ENCODE peak calls at places on chromosomes 12 and 14, in eight cellular contexts. X, J, T, W, P, F, L and N are unnamed samples.

GRCh38 chr12:85157023-85157626 is 121.0 kb downstream of the LRRIQ1 start:
- DNase-seq in F (no peak), T (no peak), W (no peak), L (no peak), P (no peak), X (no peak), J (no peak), N (no peak)

GRCh38 chr12:7122876-7123769 is 5.6 kb downstream of the RBP5 start:
- DNase-seq in T (no peak), J (peak; percentile 62), X (no peak), P (no peak), L (peak; percentile 60), F (no peak), W (no peak), N (no peak)

GRCh38 chr12:1668833-1669543 is 21.9 kb upstream of the ADIPOR2 start:
- DNase-seq in W (peak; percentile 85), X (no peak), L (no peak), P (no peak), F (no peak), J (peak; percentile 56), T (peak; percentile 74), N (peak; percentile 74)

GRCh38 chr14:48504921-48505320 is 829.5 kb upstream of the MDGA2 start:
- DNase-seq in F (no peak), J (no peak), T (no peak), P (no peak), X (no peak), L (no peak), W (no peak), N (no peak)

GRCh38 chr14:23128969-23129758 is 10.1 kb upstream of the CEBPE start:
- DNase-seq in W (no peak), X (no peak), J (no peak), P (no peak), L (no peak), F (no peak), T (no peak), N (no peak)

GRCh38 chr12:13179159-13180074 is 17.1 kb upstream of the EMP1 start:
- DNase-seq in P (no peak), F (peak; percentile 54), W (no peak), X (peak; percentile 37), T (peak; percentile 68), J (peak; percentile 46), L (peak; percentile 35), N (no peak)

GRCh38 chr12:15602051-15602672 is 187.0 kb downstream of the EPS8 start:
- DNase-seq in P (no peak), T (no peak), W (peak; percentile 39), X (peak; percentile 31), L (no peak), F (no peak), J (no peak), N (no peak)

GRCh38 chr14:101131451-101131916 is 228.0 kb upstream of the RTL1 start:
- DNase-seq in X (no peak), F (peak; percentile 9), T (peak; percentile 25), J (no peak), P (no peak), W (no peak), L (no peak), N (no peak)

GRCh38 chr12:16613199-16613598 is 7.2 kb upstream of the LMO3 start:
- DNase-seq in P (no peak), L (no peak), J (no peak), T (no peak), X (peak; percentile 15), F (no peak), W (no peak), N (no peak)

GRCh38 chr12:113070117-113070906 is 13.8 kb downstream of the DTX1 start:
- DNase-seq in L (no peak), J (peak; percentile 43), T (no peak), X (no peak), W (no peak), F (no peak), P (no peak), N (no peak)

GRCh38 chr14:103347091-103347815 is 13.2 kb downstream of the EIF5 start:
- DNase-seq in X (no peak), L (no peak), F (no peak), T (no peak), P (no peak), W (peak; percentile 57), J (no peak), N (no peak)

GRCh38 chr14:71373773-71374172 is 466.5 kb downstream of the PCNX1 start:
- DNase-seq in X (no peak), W (no peak), T (no peak), L (no peak), J (no peak), P (no peak), F (no peak), N (no peak)

GRCh38 chr14:71374989-71375388 is 467.7 kb downstream of the PCNX1 start:
- DNase-seq in F (no peak), X (no peak), J (no peak), W (no peak), T (no peak), P (no peak), L (no peak), N (no peak)

GRCh38 chr14:71380271-71380670 is 473.0 kb downstream of the PCNX1 start:
- DNase-seq in W (no peak), J (no peak), T (no peak), X (peak; percentile 47), F (no peak), P (no peak), L (no peak), N (no peak)

GRCh38 chr14:71372411-71372838 is 465.2 kb downstream of the PCNX1 start:
- DNase-seq in P (no peak), W (peak; percentile 16), J (no peak), X (peak; percentile 88), F (no peak), T (no peak), L (no peak), N (no peak)

GRCh38 chr14:71377099-71377498 is 469.8 kb downstream of the PCNX1 start:
- DNase-seq in T (no peak), P (no peak), X (no peak), J (no peak), L (no peak), W (no peak), F (no peak), N (no peak)
- H3K27ac ChIP-seq in T (no peak overlapping the region), P (no peak overlapping the region), X (no peak overlapping the region), J (no peak overlapping the region), L (no peak overlapping the region), W (no peak overlapping the region), F (peak overlapping the region; percentile 16), N (no peak overlapping the region)

GRCh38 chr12:28059220-28059619 is 86.7 kb upstream of the PTHLH start:
- DNase-seq in F (no peak), T (no peak), W (no peak), P (no peak), L (no peak), J (no peak), X (no peak), N (no peak)

GRCh38 chr12:28050606-28051005 is 78.1 kb upstream of the PTHLH start:
- DNase-seq in T (no peak), J (no peak), W (no peak), F (no peak), P (no peak), L (no peak), X (no peak), N (no peak)

GRCh38 chr12:28051516-28052456 is 79.3 kb upstream of the PTHLH start:
- DNase-seq in W (no peak), X (peak; percentile 72), L (no peak), P (no peak), J (no peak), T (no peak), F (no peak), N (no peak)

GRCh38 chr12:28057856-28058615 is 85.5 kb upstream of the PTHLH start:
- DNase-seq in W (no peak), T (no peak), F (no peak), J (no peak), L (no peak), X (peak; percentile 25), P (no peak), N (no peak)

GRCh38 chr12:28054583-28054982 is 82.0 kb upstream of the PTHLH start:
- DNase-seq in J (no peak), L (no peak), P (no peak), T (no peak), F (no peak), X (no peak), W (no peak), N (no peak)
- TF ChIP-seq CTCF in J (no peak), L (no peak), P (no peak), T (no peak), F (no peak), X (no peak), W (no peak), N (no peak)

DNA sequence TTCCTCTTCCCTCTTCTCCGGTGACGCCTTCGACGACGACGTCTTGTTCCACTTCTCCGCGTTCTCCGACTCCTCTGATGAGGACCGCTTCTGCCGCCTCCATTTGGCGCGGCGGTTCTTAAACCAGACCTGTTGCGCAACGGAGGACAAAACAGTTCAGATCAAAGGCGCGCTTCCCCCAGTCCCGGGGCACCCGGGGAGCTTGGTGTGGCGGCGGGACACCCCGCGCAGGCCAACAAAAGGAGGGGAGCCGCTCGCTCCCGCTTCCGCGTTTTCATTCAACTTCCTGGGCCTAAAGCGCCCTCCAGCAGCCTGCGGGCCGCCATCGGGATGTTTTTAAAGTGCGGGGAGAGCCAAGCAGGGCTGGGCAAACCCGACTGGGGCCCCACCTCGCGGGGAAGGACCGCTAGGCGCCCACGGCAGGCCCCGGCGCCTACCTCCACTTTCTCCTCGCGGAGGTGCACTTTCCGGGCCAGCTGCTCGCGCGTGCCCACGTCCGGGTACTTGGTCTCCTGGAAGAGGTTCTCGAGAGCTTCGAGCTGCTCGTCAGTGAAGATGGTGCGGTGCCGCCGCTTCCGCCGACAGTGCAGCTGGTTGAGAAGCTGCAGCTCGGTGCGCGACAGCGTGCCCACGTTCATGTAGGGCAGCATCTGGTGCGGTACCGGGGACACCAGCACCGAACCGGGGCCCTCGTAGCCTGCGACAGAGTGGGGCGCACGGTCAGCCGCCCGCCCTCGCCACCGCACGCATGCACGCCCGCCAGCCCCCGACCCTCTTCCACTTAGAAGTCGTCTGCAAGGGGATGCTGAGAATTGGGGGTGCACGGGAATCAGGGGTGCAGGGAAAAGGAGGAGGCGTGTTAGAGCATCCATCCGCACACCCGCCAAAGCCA is 1.1 kb downstream of the GSC start:
- DNase-seq in P (peak; percentile 23), W (no peak), F (peak; percentile 37), T (peak; percentile 84), L (peak; percentile 19), X (no peak), J (no peak), N (no peak)
- H3K4me3 ChIP-seq in P (peak overlapping the region; percentile 35), W (peak overlapping the region; percentile 64), F (peak overlapping the region; percentile 51), T (peak overlapping the region; percentile 66), L (peak overlapping the region; percentile 32), X (no peak overlapping the region), J (peak overlapping the region; percentile 62), N (peak overlapping the region; percentile 56)

DNA sequence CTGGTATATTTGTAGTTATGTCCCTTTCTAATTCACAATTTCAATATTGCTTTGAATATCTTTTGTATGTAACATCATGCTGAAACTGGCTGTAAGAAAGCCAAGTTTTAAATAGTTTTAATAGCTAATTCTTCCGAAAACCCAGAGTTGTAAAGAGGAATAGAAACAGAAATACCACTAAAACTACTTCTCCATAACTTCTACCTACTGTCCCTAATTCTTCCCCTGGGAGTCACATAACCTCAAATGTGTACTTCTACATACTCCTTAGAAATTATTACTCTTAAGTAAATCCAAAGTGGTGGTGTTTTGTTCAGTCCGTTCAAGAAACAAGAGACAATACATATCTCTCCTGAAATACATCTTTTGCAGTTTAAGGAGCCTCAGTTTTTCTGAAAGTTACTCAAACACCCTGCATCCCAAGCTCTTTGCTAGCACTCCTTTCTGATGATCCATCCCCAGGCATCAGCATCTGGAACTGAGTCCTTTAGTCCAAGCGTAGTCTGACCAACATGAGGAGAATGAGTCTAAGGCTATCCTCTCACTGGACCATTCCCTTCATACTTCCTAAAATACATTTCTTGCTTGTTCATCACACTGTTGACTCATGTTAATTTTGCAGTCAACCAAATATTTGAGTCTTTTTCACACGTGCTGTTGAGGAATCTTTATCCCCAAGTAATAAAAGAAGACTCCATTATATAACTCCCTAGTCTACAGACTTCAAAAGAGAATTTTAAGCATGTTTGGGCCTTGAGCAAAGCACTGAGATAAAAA is 214.3 kb upstream of the NUDT4 start:
- DNase-seq in T (no peak), P (no peak), X (peak; percentile 91), W (no peak), L (no peak), J (no peak), F (no peak), N (no peak)
- H3K27ac ChIP-seq in T (no peak overlapping the region), P (no peak overlapping the region), X (no peak overlapping the region), W (no peak overlapping the region), L (no peak overlapping the region), J (no peak overlapping the region), F (no peak overlapping the region), N (no peak overlapping the region)